ENCODE peak calls at places on chromosomes 2 and 18, in ten cellular contexts. M is choroid plexus epithelial cell, I is GM06990, U is heart left ventricle, B is cardiac fibroblast, P is suprapubic skin, C is HFFc6, F is fibroblast of villous mesenchyme, N is A549, Q is AG09309. R is an unnamed sample.

GRCh38 chr2:59936031-59936430 is 617.4 kb downstream of the BCL11A start:
- DNase-seq in M (no peak), I (no peak), U (no peak), B (no peak), P (no peak), C (no peak), F (no peak), N (no peak), Q (no peak), R (no peak)

GRCh38 chr2:88698027-88698413 is 6.5 kb downstream of the RPIA start:
- DNase-seq in M (no peak), I (no peak), U (no peak), B (no peak), P (no peak), C (no peak), F (no peak), N (no peak), Q (no peak), R (no peak)

GRCh38 chr2:121160366-121160765 is 124.6 kb downstream of the TFCP2L1 start:
- DNase-seq in M (no peak), I (no peak), U (no peak), B (no peak), P (no peak), C (no peak), F (no peak), N (no peak), Q (no peak), R (no peak)

GRCh38 chr2:33583194-33583938 is 15.7 kb downstream of the FAM98A start:
- DNase-seq in M (peak), I (peak), U (no peak), B (peak), P (no peak), C (peak), F (peak), N (peak), Q (no peak), R (peak)

GRCh38 chr2:167832840-167833239 is 414.6 kb downstream of the STK39 start:
- DNase-seq in M (no peak), I (no peak), U (no peak), B (no peak), P (no peak), C (no peak), F (no peak), N (no peak), Q (no peak), R (no peak)

GRCh38 chr2:219469186-219469724 is 29.4 kb upstream of the GMPPA start:
- DNase-seq in M (peak), I (no peak), U (no peak), B (peak), P (no peak), C (peak), F (peak), N (peak), Q (no peak), R (no peak)

GRCh38 chr2:234430892-234431291 is 66.0 kb downstream of the ARL4C start:
- DNase-seq in M (no peak), I (no peak), U (no peak), B (no peak), P (no peak), C (no peak), F (no peak), N (no peak), Q (no peak), R (no peak)

GRCh38 chr2:239139566-239139965 is 261.3 kb downstream of the HDAC4 start:
- DNase-seq in M (no peak), I (no peak), U (no peak), B (no peak), P (no peak), C (no peak), F (no peak), N (no peak), Q (no peak), R (no peak)

GRCh38 chr2:106581755-106582430 is 94.7 kb downstream of the CD8B2 start:
- DNase-seq in M (peak), I (peak), U (peak), B (peak), P (no peak), C (peak), F (peak), N (peak), Q (peak), R (peak)

GRCh38 chr2:10620481-10620880 is 69.3 kb downstream of the NOL10 start:
- DNase-seq in M (peak), I (peak), U (no peak), B (peak), P (no peak), C (peak), F (peak), N (no peak), Q (peak), R (no peak)

GRCh38 chr2:3094318-3094717 is 283.3 kb downstream of the EIPR1 start:
- DNase-seq in M (no peak), I (no peak), U (no peak), B (no peak), P (no peak), C (no peak), F (no peak), N (no peak), Q (no peak), R (no peak)

GRCh38 chr2:236309669-236310029 is 45.4 kb upstream of the ASB18 start:
- DNase-seq in M (peak), I (no peak), U (no peak), B (peak), P (no peak), C (no peak), F (no peak), N (peak), Q (no peak), R (peak)

GRCh38 chr18:25274900-25275299 is 77.1 kb downstream of the ZNF521 start:
- DNase-seq in M (no peak), I (no peak), U (no peak), B (no peak), P (no peak), C (no peak), F (no peak), N (no peak), Q (no peak), R (no peak)
- TF ChIP-seq CTCF in M (no peak), I (no peak), U (no peak), B (no peak), P (no peak), C (no peak), F (no peak), N (no peak), Q (no peak), R (no peak)

GRCh38 chr2:37231251-37232130 is at the start of the genes CEBPZ and NDUFAF7:
- DNase-seq in M (peak), I (peak), U (peak), B (peak), P (peak), C (peak), F (peak), N (peak), Q (peak), R (peak)
- TF ChIP-seq CTCF in M (no peak), I (no peak), U (no peak), B (no peak), P (no peak), C (no peak), F (no peak), N (no peak), Q (no peak), R (no peak)

GRCh38 chr2:71801969-71802368 is 345.7 kb downstream of the CYP26B1 start:
- DNase-seq in M (peak), I (no peak), U (peak), B (peak), P (peak), C (peak), F (peak), N (peak), Q (no peak), R (peak)
- TF ChIP-seq CTCF in M (peak), I (peak), U (peak), B (peak), P (peak), C (peak), F (peak), N (peak), Q (peak), R (peak)

DNA sequence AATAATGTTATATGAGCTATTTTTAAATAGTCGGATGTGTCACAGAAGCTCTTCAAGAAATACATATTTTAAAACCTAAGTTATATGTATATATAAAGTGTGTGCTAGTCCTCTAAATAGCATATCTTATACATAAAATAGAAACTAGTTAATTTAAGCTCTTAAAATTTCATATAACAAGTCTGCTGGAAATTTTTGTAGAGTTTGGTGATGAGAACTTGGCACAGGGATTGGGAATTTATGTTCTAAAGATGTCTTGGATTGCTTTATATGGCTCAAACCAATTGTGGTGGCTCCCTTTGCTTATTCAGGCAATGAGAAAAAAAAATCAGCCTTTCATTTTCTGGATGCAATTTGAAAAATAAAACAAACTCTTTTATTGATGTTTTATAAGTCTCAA is 142.8 kb upstream of the KCNJ3 start:
- DNase-seq in M (no peak), I (no peak), U (no peak), B (no peak), P (no peak), C (no peak), F (no peak), N (no peak), Q (no peak), R (no peak)
- TF ChIP-seq CTCF in M (no peak), I (no peak), U (no peak), B (no peak), P (no peak), C (no peak), F (no peak), N (no peak), Q (no peak), R (no peak)

GRCh38 chr2:216144372-216144771 is 35.2 kb downstream of the XRCC5 start:
- DNase-seq in M (no peak), I (no peak), U (no peak), B (no peak), P (no peak), C (no peak), F (no peak), N (no peak), Q (no peak), R (no peak)

GRCh38 chr2:216142540-216142939 is 33.4 kb downstream of the XRCC5 start:
- DNase-seq in M (peak), I (peak), U (no peak), B (no peak), P (no peak), C (peak), F (peak), N (no peak), Q (peak), R (no peak)

GRCh38 chr2:216144857-216145256 is 35.7 kb downstream of the XRCC5 start:
- DNase-seq in M (no peak), I (no peak), U (no peak), B (no peak), P (no peak), C (no peak), F (no peak), N (no peak), Q (no peak), R (no peak)

GRCh38 chr2:216134958-216135541 is 25.9 kb downstream of the XRCC5 start:
- DNase-seq in M (no peak), I (no peak), U (no peak), B (no peak), P (no peak), C (no peak), F (no peak), N (no peak), Q (no peak), R (no peak)

DNA sequence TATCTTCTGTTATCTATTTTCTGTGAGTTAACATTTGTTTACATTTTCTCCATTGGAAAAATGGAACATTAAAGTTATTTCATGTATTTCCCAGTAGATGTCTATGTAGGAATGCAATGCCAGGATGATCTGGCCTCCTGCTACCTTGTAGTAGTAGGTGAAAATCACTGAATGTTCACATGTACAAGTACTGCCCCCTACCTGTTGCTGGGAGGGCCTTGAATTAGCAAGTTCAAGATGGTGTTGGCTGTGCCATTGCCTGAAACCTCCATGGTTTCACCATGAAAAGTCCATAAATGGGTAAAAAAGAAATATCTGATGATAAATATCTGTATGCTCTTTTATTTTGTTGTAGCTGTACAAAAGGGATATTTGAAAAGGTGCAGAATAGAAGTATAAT is 30.7 kb downstream of the XRCC5 start:
- DNase-seq in M (peak), I (no peak), U (no peak), B (no peak), P (no peak), C (no peak), F (no peak), N (peak), Q (no peak), R (no peak)
- TF ChIP-seq CTCF in M (peak), I (peak), U (no peak), B (peak), P (peak), C (peak), F (peak), N (peak), Q (peak), R (peak)

GRCh38 chr2:28565033-28565432 is 69.2 kb downstream of the PLB1 start:
- DNase-seq in M (no peak), I (no peak), U (no peak), B (no peak), P (peak), C (no peak), F (no peak), N (no peak), Q (no peak), R (no peak)

GRCh38 chr2:28565720-28566295 is 69.9 kb downstream of the PLB1 start:
- DNase-seq in M (no peak), I (no peak), U (no peak), B (no peak), P (no peak), C (no peak), F (no peak), N (no peak), Q (no peak), R (no peak)

GRCh38 chr2:28568533-28568932 is 72.7 kb downstream of the PLB1 start:
- DNase-seq in M (no peak), I (no peak), U (no peak), B (no peak), P (no peak), C (no peak), F (no peak), N (no peak), Q (no peak), R (no peak)

GRCh38 chr2:28566441-28567075 is 70.7 kb downstream of the PLB1 start:
- DNase-seq in M (peak), I (peak), U (peak), B (peak), P (peak), C (peak), F (peak), N (peak), Q (peak), R (peak)

DNA sequence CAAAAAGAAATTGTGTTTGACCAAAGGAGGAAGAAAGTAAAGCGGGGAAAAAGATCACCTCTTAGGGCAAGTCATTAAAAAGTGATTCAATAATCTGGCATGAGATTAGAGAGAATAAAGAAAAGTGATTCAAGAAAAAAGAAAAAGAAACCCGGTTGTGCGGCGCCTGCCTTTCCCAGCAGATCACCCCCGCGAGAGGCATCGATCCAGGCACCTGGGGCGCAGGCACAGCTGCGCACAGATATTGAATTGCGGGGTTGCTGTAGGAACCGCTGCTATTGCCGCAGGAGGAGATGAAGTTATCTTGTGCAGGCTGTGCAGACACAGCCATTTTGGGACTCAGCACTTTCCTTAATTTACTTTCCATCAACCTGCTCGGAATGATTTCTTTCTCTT is 71.2 kb downstream of the PLB1 start:
- DNase-seq in M (peak), I (no peak), U (no peak), B (no peak), P (no peak), C (no peak), F (no peak), N (peak), Q (no peak), R (no peak)
- TF ChIP-seq CTCF in M (no peak), I (no peak), U (peak), B (no peak), P (no peak), C (no peak), F (no peak), N (peak), Q (no peak), R (peak)

GRCh38 chr2:50535971-50536759 is 495.8 kb downstream of the NRXN1 start:
- DNase-seq in M (peak), I (no peak), U (no peak), B (peak), P (no peak), C (no peak), F (no peak), N (peak), Q (no peak), R (peak)
- TF ChIP-seq CTCF in M (peak), I (peak), U (peak), B (peak), P (no peak), C (peak), F (peak), N (peak), Q (peak), R (peak)